ENCODE peak calls at places on chromosomes 11 and 22, in four cellular contexts. One of them, this sample, is unnamed.

GRCh38 chr11:115054541-115055538 is 376.5 kb downstream of the NXPE2 start:
- DNase-seq in K562: no peak
- DNase-seq in Panc1: no peak
- DNase-seq in HCT116: no peak
- DNase-seq in this sample: no peak

GRCh38 chr11:102730036-102730815 is 5.5 kb upstream of the MMP8 start:
- DNase-seq in K562: no peak
- DNase-seq in Panc1: no peak
- DNase-seq in HCT116: no peak
- DNase-seq in this sample: no peak

GRCh38 chr22:24141586-24141985 is 39.7 kb upstream of the SUSD2 start:
- DNase-seq in K562: no peak
- DNase-seq in Panc1: no peak
- DNase-seq in HCT116: no peak
- DNase-seq in this sample: no peak

GRCh38 chr11:122808494-122808893 is 29.8 kb upstream of the CRTAM start:
- DNase-seq in K562: no peak
- DNase-seq in Panc1: no peak
- DNase-seq in HCT116: no peak
- DNase-seq in this sample: no peak

GRCh38 chr22:50531546-50532352 is 1.9 kb upstream of the TYMP start:
- DNase-seq in K562: no peak
- DNase-seq in Panc1: no peak
- DNase-seq in HCT116: no peak
- DNase-seq in this sample: no peak

GRCh38 chr11:39668640-39669039 is 1790.8 kb downstream of the LRRC4C start:
- DNase-seq in K562: no peak
- DNase-seq in Panc1: no peak
- DNase-seq in HCT116: no peak
- DNase-seq in this sample: no peak

GRCh38 chr11:104487035-104487775 is 323.3 kb upstream of the PDGFD start:
- DNase-seq in K562: no peak
- DNase-seq in Panc1: no peak
- DNase-seq in HCT116: no peak
- DNase-seq in this sample: no peak

GRCh38 chr11:13680501-13681264 is 12.2 kb downstream of the FAR1 start:
- DNase-seq in K562: peak
- DNase-seq in Panc1: no peak
- DNase-seq in HCT116: no peak
- DNase-seq in this sample: no peak

GRCh38 chr11:123187670-123188507 is 7.2 kb downstream of the CLMP start:
- DNase-seq in K562: no peak
- DNase-seq in Panc1: no peak
- DNase-seq in HCT116: no peak
- DNase-seq in this sample: no peak

GRCh38 chr11:61743486-61744095 is 8.8 kb upstream of the MYRF start:
- DNase-seq in K562: peak
- DNase-seq in Panc1: no peak
- DNase-seq in HCT116: no peak
- DNase-seq in this sample: no peak

GRCh38 chr22:38175206-38176118 is 6.2 kb downstream of the PLA2G6 start:
- DNase-seq in K562: no peak
- DNase-seq in Panc1: no peak
- DNase-seq in HCT116: no peak
- DNase-seq in this sample: no peak

GRCh38 chr11:125263268-125263790 is 98.8 kb downstream of the PKNOX2 start:
- DNase-seq in K562: no peak
- DNase-seq in Panc1: no peak
- DNase-seq in HCT116: no peak
- DNase-seq in this sample: peak

GRCh38 chr22:46769191-46769675 is 6.8 kb downstream of the TBC1D22A start:
- DNase-seq in K562: no peak
- DNase-seq in Panc1: no peak
- DNase-seq in HCT116: no peak
- DNase-seq in this sample: no peak

GRCh38 chr11:65611028-65611757 is 2.8 kb downstream of the MAP3K11 start:
- DNase-seq in K562: no peak
- DNase-seq in Panc1: no peak
- DNase-seq in HCT116: no peak
- DNase-seq in this sample: no peak

GRCh38 chr11:9274499-9275228 is 9.5 kb upstream of the DENND5A start:
- DNase-seq in K562: no peak
- DNase-seq in Panc1: no peak
- DNase-seq in HCT116: no peak
- DNase-seq in this sample: no peak

GRCh38 chr22:28930357-28931007 is 47.1 kb downstream of the ZNRF3 start:
- DNase-seq in K562: no peak
- DNase-seq in Panc1: no peak
- DNase-seq in HCT116: no peak
- DNase-seq in this sample: no peak

GRCh38 chr11:122661182-122661945 is 5.8 kb downstream of the UBASH3B start:
- DNase-seq in K562: no peak
- DNase-seq in Panc1: no peak
- DNase-seq in HCT116: no peak
- DNase-seq in this sample: no peak

GRCh38 chr11:87463486-87464102 is 425.9 kb downstream of the TMEM135 start:
- DNase-seq in K562: peak
- DNase-seq in Panc1: peak
- DNase-seq in HCT116: peak
- DNase-seq in this sample: peak

GRCh38 chr11:74672956-74673895 is 58.0 kb downstream of the CHRDL2 start:
- DNase-seq in K562: peak
- DNase-seq in Panc1: no peak
- DNase-seq in HCT116: no peak
- DNase-seq in this sample: no peak

GRCh38 chr11:45886816-45887520 is 1.5 kb downstream of the MAPK8IP1 start:
- DNase-seq in K562: no peak
- DNase-seq in Panc1: no peak
- DNase-seq in HCT116: no peak
- DNase-seq in this sample: no peak

GRCh38 chr11:79440451-79441158 is at the start of gene TENM4:
- DNase-seq in K562: no peak
- DNase-seq in Panc1: no peak
- DNase-seq in HCT116: no peak
- DNase-seq in this sample: no peak

GRCh38 chr11:1127664-1128162 is 30.0 kb upstream of the MUC5AC start:
- DNase-seq in K562: no peak
- DNase-seq in Panc1: no peak
- DNase-seq in HCT116: no peak
- DNase-seq in this sample: no peak

GRCh38 chr22:29799217-29799680 is 32.1 kb downstream of the UQCR10 start:
- DNase-seq in K562: peak
- DNase-seq in Panc1: no peak
- DNase-seq in HCT116: peak
- DNase-seq in this sample: peak

GRCh38 chr22:17366830-17367229 is 2.4 kb upstream of the CECR2 start:
- DNase-seq in K562: peak
- DNase-seq in Panc1: no peak
- DNase-seq in HCT116: peak
- DNase-seq in this sample: no peak

GRCh38 chr11:19723572-19724342 is 11.1 kb downstream of the NAV2 start:
- DNase-seq in K562: no peak
- DNase-seq in Panc1: no peak
- DNase-seq in HCT116: peak
- DNase-seq in this sample: peak

GRCh38 chr11:110085255-110085838 is 7.8 kb upstream of the ZC3H12C start:
- DNase-seq in K562: no peak
- DNase-seq in Panc1: no peak
- DNase-seq in HCT116: no peak
- DNase-seq in this sample: no peak

GRCh38 chr11:42407379-42407778 is 904.4 kb upstream of the API5 start:
- DNase-seq in K562: no peak
- DNase-seq in Panc1: no peak
- DNase-seq in HCT116: no peak
- DNase-seq in this sample: no peak

GRCh38 chr22:38299758-38300157 is 17.5 kb downstream of the CSNK1E start:
- DNase-seq in K562: no peak
- DNase-seq in Panc1: no peak
- DNase-seq in HCT116: no peak
- DNase-seq in this sample: no peak

GRCh38 chr11:62504158-62504973 is 42.2 kb downstream of the AHNAK start:
- DNase-seq in K562: no peak
- DNase-seq in Panc1: no peak
- DNase-seq in HCT116: no peak
- DNase-seq in this sample: no peak

GRCh38 chr22:17910561-17911311 is 113.6 kb downstream of the MICAL3 start:
- DNase-seq in K562: peak
- DNase-seq in Panc1: peak
- DNase-seq in HCT116: no peak
- DNase-seq in this sample: no peak

GRCh38 chr11:60872952-60873524 is 5.7 kb downstream of the ZP1 start:
- DNase-seq in K562: peak
- DNase-seq in Panc1: no peak
- DNase-seq in HCT116: no peak
- DNase-seq in this sample: peak

GRCh38 chr11:15618583-15619032 is 503.9 kb downstream of the INSC start:
- DNase-seq in K562: no peak
- DNase-seq in Panc1: no peak
- DNase-seq in HCT116: no peak
- DNase-seq in this sample: peak

GRCh38 chr11:11347583-11347982 is 5.5 kb downstream of the CSNK2A3 start:
- DNase-seq in K562: no peak
- DNase-seq in Panc1: no peak
- DNase-seq in HCT116: no peak
- DNase-seq in this sample: no peak

GRCh38 chr22:37831472-37831871 is 8.3 kb downstream of the GALR3 start:
- DNase-seq in K562: no peak
- DNase-seq in Panc1: no peak
- DNase-seq in HCT116: no peak
- DNase-seq in this sample: no peak

GRCh38 chr11:41659990-41660389 is 200.5 kb upstream of the LRRC4C start:
- DNase-seq in K562: no peak
- DNase-seq in Panc1: peak
- DNase-seq in HCT116: no peak
- DNase-seq in this sample: no peak

DNA sequence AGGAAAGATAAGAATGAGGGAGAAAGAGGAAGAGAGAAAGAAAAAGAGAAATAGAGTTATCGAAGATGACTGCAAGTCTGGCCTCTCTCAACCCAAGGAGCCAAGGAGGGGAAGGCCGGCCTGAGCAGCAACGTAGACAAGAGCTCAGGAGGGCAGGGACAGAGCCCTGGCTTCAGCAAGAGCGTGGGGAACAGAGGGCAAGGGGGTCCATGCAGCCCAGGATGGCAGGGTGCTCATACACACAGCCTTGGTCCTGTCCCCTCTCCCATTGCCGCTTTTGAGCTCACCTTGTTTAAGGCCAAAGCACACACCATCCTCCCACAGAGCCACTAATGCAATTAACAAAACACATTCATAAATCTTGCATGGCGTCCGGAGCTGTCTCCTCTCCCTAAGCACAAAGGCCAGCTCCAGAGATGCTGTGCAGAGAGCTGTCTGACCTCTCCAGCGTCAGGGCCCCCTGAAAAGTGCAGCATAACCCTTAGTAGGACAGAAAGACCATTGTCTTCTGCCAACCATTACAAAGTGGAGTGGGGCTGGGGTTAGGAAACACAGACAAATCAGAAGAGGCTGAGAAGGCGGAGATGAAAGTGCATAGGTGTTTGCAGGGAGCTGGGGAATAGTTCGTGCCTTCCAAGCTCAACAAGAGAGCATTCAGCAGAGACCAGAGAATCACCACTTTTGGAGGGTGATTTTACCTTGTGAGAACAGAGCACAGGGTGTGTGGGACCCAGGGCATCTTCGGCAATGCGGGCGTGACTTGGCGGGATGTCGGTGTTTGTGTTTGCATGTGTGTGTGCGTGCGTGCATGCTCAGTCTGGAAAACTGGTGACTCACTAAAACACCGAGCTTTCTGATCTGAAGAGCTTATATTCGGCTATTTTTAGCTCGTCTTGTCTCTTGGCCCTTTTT is 28.2 kb upstream of the JAM3 start:
- DNase-seq in K562: no peak
- DNase-seq in Panc1: no peak
- DNase-seq in HCT116: no peak
- DNase-seq in this sample: no peak
- TF ChIP-seq TCF7L2 in K562: no peak
- TF ChIP-seq TCF7L2 in Panc1: no peak
- TF ChIP-seq TCF7L2 in HCT116: no peak
- TF ChIP-seq TCF7L2 in this sample: no peak

DNA sequence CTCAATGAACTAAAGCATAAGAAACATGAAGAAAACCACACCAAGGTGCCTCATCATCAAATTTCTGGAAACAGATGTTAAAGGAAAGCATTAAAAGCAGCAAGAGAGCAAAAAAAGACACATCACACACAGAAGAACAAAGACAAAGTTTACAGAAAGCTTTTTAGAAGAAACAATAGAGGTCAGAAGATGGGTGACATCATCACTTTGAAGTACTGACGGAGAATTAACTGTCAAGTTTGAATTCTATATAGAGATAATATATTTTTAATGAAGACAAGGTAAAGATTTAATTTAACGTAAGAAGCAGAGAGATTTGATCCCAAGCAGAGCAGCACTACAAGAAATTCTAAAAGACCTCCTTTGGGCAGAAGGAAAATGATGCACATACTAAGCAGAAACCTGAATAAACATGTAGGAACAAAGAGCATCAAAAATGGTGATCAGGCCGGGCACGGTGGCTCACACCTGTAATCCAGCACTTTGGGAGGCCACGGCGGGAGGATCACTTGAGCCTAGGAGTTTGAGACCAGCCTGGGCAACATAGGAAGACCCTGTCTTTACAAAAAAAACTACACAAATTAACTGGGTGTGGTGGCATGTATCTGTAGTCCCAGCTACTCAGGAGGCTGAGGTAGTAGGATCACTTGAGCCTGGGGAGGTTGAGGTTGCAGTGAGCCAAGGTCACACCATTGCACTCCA is 63.3 kb upstream of the RTL6 start:
- DNase-seq in K562: no peak
- DNase-seq in Panc1: no peak
- DNase-seq in HCT116: no peak
- DNase-seq in this sample: no peak
- TF ChIP-seq TCF7L2 in K562: no peak
- TF ChIP-seq TCF7L2 in Panc1: no peak
- TF ChIP-seq TCF7L2 in HCT116: no peak
- TF ChIP-seq TCF7L2 in this sample: no peak

GRCh38 chr11:31160504-31161422 is 208.8 kb downstream of the DCDC1 start:
- DNase-seq in K562: peak
- DNase-seq in Panc1: no peak
- DNase-seq in HCT116: peak
- DNase-seq in this sample: peak
- TF ChIP-seq TCF7L2 in K562: no peak
- TF ChIP-seq TCF7L2 in Panc1: no peak
- TF ChIP-seq TCF7L2 in HCT116: no peak
- TF ChIP-seq TCF7L2 in this sample: no peak

DNA sequence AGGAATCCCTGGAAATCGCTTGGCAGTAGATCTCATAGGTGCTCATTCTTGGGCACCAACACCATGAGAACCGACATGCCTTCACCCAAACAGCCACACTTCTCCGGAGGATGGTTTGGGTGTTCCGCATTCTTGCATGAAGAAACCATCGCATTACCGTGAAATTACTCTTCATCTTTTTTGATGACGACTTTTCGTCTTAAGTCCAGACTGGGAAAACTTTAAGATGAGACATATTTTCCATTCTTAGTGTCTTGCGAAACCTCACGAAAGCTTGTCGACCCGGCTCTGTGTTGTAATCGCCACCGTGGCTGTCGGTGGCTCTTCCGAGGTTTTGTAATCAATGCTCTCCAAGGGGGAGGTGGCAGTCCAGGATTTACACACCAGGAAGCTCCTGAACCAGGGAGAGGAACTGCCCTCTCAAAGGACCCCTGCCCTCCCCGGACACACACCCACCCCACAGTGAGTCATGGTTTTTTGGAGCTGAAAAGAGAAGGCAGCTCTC is 1.7 kb downstream of the TOM1 start:
- DNase-seq in K562: peak
- DNase-seq in Panc1: peak
- DNase-seq in HCT116: no peak
- DNase-seq in this sample: peak
- TF ChIP-seq TCF7L2 in K562: no peak
- TF ChIP-seq TCF7L2 in Panc1: no peak
- TF ChIP-seq TCF7L2 in HCT116: no peak
- TF ChIP-seq TCF7L2 in this sample: no peak